ENCODE peak calls at places on chromosomes 12 and 14, in eight cellular contexts. O, Q, K, U, N, H, D and C are unnamed samples.

GRCh38 chr14:39396448-39396847 is 35.8 kb downstream of the FBXO33 start:
- ATAC-seq in O (no peak), Q (no peak), K (no peak), U (no peak), N (no peak), H (no peak), D (no peak), C (no peak)

GRCh38 chr14:31968107-31968810 is 108.8 kb upstream of the ARHGAP5 start:
- ATAC-seq in O (no peak), Q (peak), K (no peak), U (no peak), N (peak), H (no peak), D (peak), C (no peak)

GRCh38 chr12:116186482-116187157 is 90.9 kb downstream of the MED13L start:
- ATAC-seq in O (no peak), Q (no peak), K (no peak), U (no peak), N (no peak), H (peak), D (peak), C (no peak)

GRCh38 chr14:75822522-75823288 is 159.1 kb downstream of the TGFB3 start:
- ATAC-seq in O (peak), Q (peak), K (no peak), U (no peak), N (no peak), H (no peak), D (no peak), C (peak)

GRCh38 chr12:113370923-113371682 is 12.7 kb downstream of the PLBD2 start:
- ATAC-seq in O (no peak), Q (no peak), K (no peak), U (no peak), N (peak), H (no peak), D (no peak), C (no peak)

GRCh38 chr14:104680806-104681688 is 8.4 kb upstream of the INF2 start:
- ATAC-seq in O (peak), Q (peak), K (peak), U (peak), N (peak), H (no peak), D (peak), C (peak)

GRCh38 chr14:69242311-69243224 is 17.4 kb upstream of the GALNT16 start:
- ATAC-seq in O (peak), Q (peak), K (peak), U (peak), N (peak), H (peak), D (peak), C (peak)

GRCh38 chr14:94213741-94214140 is 39.6 kb downstream of the PPP4R4 start:
- ATAC-seq in O (no peak), Q (no peak), K (no peak), U (no peak), N (no peak), H (no peak), D (no peak), C (no peak)

GRCh38 chr12:51307655-51308593 is 16.1 kb downstream of the BIN2 start:
- ATAC-seq in O (peak), Q (peak), K (peak), U (no peak), N (no peak), H (peak), D (no peak), C (no peak)

GRCh38 chr14:92316937-92317336 is 6.0 kb upstream of the SLC24A4 start:
- ATAC-seq in O (peak), Q (no peak), K (no peak), U (no peak), N (no peak), H (no peak), D (no peak), C (no peak)

GRCh38 chr12:34348836-34349672 is 326.8 kb downstream of the ALG10 start:
- ATAC-seq in O (no peak), Q (no peak), K (peak), U (no peak), N (no peak), H (peak), D (no peak), C (no peak)

GRCh38 chr14:72535485-72535884 is 358.4 kb downstream of the DPF3 start:
- ATAC-seq in O (no peak), Q (peak), K (no peak), U (no peak), N (peak), H (no peak), D (no peak), C (no peak)

GRCh38 chr12:51275088-51275487 is 4.9 kb upstream of the SMAGP start:
- ATAC-seq in O (no peak), Q (no peak), K (no peak), U (no peak), N (no peak), H (no peak), D (no peak), C (no peak)

GRCh38 chr12:84860718-84861117 is 51.9 kb downstream of the SLC6A15 start:
- ATAC-seq in O (no peak), Q (no peak), K (no peak), U (no peak), N (no peak), H (no peak), D (no peak), C (no peak)

GRCh38 chr12:92561543-92561899 is 141.3 kb upstream of the PLEKHG7 start:
- ATAC-seq in O (no peak), Q (peak), K (no peak), U (no peak), N (peak), H (peak), D (no peak), C (peak)

GRCh38 chr14:100429537-100429936 is 106.4 kb downstream of the SLC25A47 start:
- ATAC-seq in O (no peak), Q (no peak), K (no peak), U (no peak), N (no peak), H (peak), D (peak), C (no peak)

GRCh38 chr12:124369055-124369900 is 74.4 kb downstream of the RFLNA start:
- ATAC-seq in O (no peak), Q (peak), K (peak), U (no peak), N (no peak), H (peak), D (peak), C (peak)

GRCh38 chr14:78075033-78075432 is 95.1 kb upstream of the NRXN3 start:
- ATAC-seq in O (no peak), Q (no peak), K (no peak), U (no peak), N (no peak), H (no peak), D (no peak), C (no peak)

GRCh38 chr14:68665116-68665515 is 127.8 kb downstream of the ZFP36L1 start:
- ATAC-seq in O (no peak), Q (no peak), K (no peak), U (no peak), N (no peak), H (no peak), D (no peak), C (no peak)

GRCh38 chr14:75204106-75204505 is 27.7 kb upstream of the TMED10 start:
- ATAC-seq in O (no peak), Q (peak), K (no peak), U (no peak), N (no peak), H (no peak), D (no peak), C (peak)

GRCh38 chr12:128408669-128409068 is 141.7 kb downstream of the TMEM132C start:
- ATAC-seq in O (no peak), Q (no peak), K (no peak), U (no peak), N (no peak), H (no peak), D (no peak), C (no peak)

GRCh38 chr12:108265505-108265904 is 73.6 kb downstream of the CMKLR1 start:
- ATAC-seq in O (no peak), Q (no peak), K (no peak), U (no peak), N (no peak), H (no peak), D (no peak), C (no peak)
- TF ChIP-seq CTCF in O (no peak), Q (no peak), K (no peak), U (no peak), N (no peak), H (no peak), D (no peak), C (no peak)

GRCh38 chr14:22535916-22536315 is 53.1 kb downstream of the DAD1 start:
- ATAC-seq in O (no peak), Q (no peak), K (no peak), U (no peak), N (peak), H (no peak), D (no peak), C (no peak)
- TF ChIP-seq POLR2AphosphoS5 in O (no peak), Q (no peak), K (no peak), U (no peak), N (peak), H (no peak), D (no peak), C (no peak)

DNA sequence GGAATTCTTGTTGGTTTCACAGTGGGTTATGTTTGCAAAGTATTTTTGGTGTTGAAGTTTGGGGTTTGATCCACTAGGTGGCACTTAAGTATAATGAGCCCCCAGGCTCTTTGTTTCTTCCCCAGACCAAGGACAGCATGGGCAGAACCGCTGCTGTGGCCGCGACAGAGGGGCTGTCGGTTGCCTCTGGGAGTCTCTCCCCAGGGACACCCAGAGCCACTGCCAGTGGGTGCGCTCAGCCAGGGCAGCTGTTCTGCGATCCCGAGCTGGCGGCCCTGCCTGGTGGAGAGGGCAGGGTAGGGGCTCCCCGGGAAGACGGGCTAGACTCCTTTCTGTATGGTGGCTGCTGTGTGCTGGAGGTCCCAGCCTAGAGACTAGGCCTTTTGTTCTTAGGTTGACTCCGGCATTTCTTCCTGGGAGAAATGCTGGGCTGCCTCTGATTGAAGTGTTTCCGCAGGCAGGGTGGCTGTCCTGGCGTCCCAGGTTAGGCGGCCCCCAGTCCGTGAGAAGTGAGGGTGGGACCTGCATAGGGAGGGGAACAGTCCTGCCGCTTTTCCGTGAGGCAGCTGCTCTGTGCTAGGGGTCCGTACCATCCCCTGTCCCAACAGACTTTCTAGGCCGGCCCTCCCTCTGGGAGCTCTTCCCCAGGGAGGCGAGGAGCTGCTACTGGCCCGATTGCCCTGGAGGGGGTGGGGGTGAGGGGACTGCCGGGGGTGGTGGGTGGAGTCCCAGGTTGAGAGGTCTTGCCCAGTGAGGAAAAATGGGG is 253.1 kb upstream of the PELI2 start:
- ATAC-seq in O (peak), Q (peak), K (no peak), U (peak), N (no peak), H (peak), D (peak), C (no peak)
- TF ChIP-seq CTCF in O (peak), Q (peak), K (peak), U (peak), N (peak), H (peak), D (peak), C (no peak)

GRCh38 chr12:40016960-40017359 is 88.9 kb downstream of the SLC2A13 start:
- ATAC-seq in O (no peak), Q (peak), K (no peak), U (no peak), N (no peak), H (peak), D (no peak), C (no peak)
- TF ChIP-seq POLR2AphosphoS5 in O (no peak), Q (no peak), K (no peak), U (no peak), N (no peak), H (no peak), D (no peak), C (no peak)

GRCh38 chr12:53452159-53453077 is 516 bp downstream of the PCBP2 start:
- ATAC-seq in O (peak), Q (peak), K (peak), U (peak), N (peak), H (peak), D (peak), C (peak)
- TF ChIP-seq CTCF in O (peak), Q (no peak), K (peak), U (peak), N (peak), H (peak), D (peak), C (no peak)

GRCh38 chr12:95124106-95124505 is 50.7 kb upstream of the NR2C1 start:
- ATAC-seq in O (no peak), Q (peak), K (no peak), U (no peak), N (no peak), H (no peak), D (no peak), C (peak)
- TF ChIP-seq POLR2AphosphoS5 in O (no peak), Q (no peak), K (no peak), U (no peak), N (no peak), H (no peak), D (no peak), C (peak)

DNA sequence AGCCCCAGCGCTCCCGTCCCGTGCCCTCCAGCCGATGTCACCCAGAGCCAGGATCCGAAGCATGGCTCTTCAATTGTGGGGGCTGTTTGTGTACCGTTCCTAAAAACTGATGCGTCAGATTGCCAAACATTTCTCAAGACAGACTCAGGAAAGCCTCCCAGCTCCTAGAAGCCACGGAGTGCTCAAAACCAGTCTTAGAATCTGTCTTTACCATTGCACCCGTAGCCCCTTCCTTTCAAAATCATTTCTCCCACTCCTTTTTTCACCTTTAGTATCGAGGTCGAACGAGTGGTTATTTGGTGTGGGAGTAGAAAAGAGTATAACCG is 557 bp downstream of the STK38L start:
- ATAC-seq in O (no peak), Q (peak), K (no peak), U (no peak), N (no peak), H (no peak), D (peak), C (peak)
- TF ChIP-seq CTCF in O (no peak), Q (no peak), K (peak), U (no peak), N (no peak), H (no peak), D (no peak), C (no peak)

GRCh38 chr12:69284131-69284530 is 44.8 kb downstream of the CPSF6 start:
- ATAC-seq in O (peak), Q (peak), K (peak), U (peak), N (peak), H (peak), D (peak), C (peak)
- TF ChIP-seq POLR2AphosphoS5 in O (peak), Q (peak), K (peak), U (no peak), N (no peak), H (peak), D (peak), C (peak)

DNA sequence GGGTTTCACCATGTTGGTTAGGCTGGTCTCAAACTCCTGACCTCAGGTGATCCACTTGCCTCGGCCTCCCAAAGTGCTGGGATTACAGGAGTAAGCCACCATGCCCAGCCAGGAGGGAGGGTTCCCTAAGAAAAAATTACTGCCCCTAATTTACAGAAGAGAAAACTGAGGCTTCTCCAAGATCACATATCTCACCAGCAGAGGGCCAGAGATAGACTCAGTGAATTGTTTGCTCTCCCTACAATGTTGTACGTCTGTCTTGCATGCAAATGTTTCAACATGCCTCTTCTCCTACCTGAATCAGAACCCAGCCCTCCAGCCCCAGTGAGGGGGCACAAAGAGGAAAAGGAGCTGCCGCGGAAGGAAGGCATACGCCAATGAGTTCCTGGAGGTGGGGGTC is 48.3 kb upstream of the TMEM263 start:
- ATAC-seq in O (no peak), Q (no peak), K (no peak), U (no peak), N (peak), H (no peak), D (no peak), C (no peak)
- TF ChIP-seq CTCF in O (peak), Q (no peak), K (no peak), U (peak), N (peak), H (peak), D (peak), C (no peak)